ENCODE peak calls at places on chromosome 21, in ten cellular contexts. One of them, this sample, is unnamed.

GRCh38 chr21:16570196-16570595 is 840.4 kb downstream of the USP25 start:
- DNase-seq in body of pancreas: no peak
- DNase-seq in mammary epithelial cell: peak
- DNase-seq in psoas muscle: no peak
- DNase-seq in cardiac fibroblast: peak
- DNase-seq in activated CD8-positive, alpha-beta T cell treated with anti-CD3 and anti-CD28 coated beads for 36 hours: no peak
- DNase-seq in CD4-positive, alpha-beta T cell: no peak
- DNase-seq in BJ: no peak
- DNase-seq in nephron progenitor cell: no peak
- DNase-seq in epithelial cell of esophagus: no peak
- DNase-seq in this sample: no peak

GRCh38 chr21:36584980-36585940 is 105.3 kb upstream of the CLDN14 start:
- DNase-seq in body of pancreas: no peak
- DNase-seq in mammary epithelial cell: no peak
- DNase-seq in psoas muscle: no peak
- DNase-seq in cardiac fibroblast: peak
- DNase-seq in activated CD8-positive, alpha-beta T cell treated with anti-CD3 and anti-CD28 coated beads for 36 hours: peak
- DNase-seq in CD4-positive, alpha-beta T cell: peak
- DNase-seq in BJ: no peak
- DNase-seq in nephron progenitor cell: no peak
- DNase-seq in epithelial cell of esophagus: peak
- DNase-seq in this sample: no peak

GRCh38 chr21:31909153-31909771 is 36.4 kb downstream of the HUNK start:
- DNase-seq in body of pancreas: no peak
- DNase-seq in mammary epithelial cell: no peak
- DNase-seq in psoas muscle: no peak
- DNase-seq in cardiac fibroblast: no peak
- DNase-seq in activated CD8-positive, alpha-beta T cell treated with anti-CD3 and anti-CD28 coated beads for 36 hours: no peak
- DNase-seq in CD4-positive, alpha-beta T cell: no peak
- DNase-seq in BJ: no peak
- DNase-seq in nephron progenitor cell: peak
- DNase-seq in epithelial cell of esophagus: no peak
- DNase-seq in this sample: no peak

GRCh38 chr21:28513450-28513849 is 479.2 kb downstream of the LTN1 start:
- DNase-seq in body of pancreas: no peak
- DNase-seq in mammary epithelial cell: no peak
- DNase-seq in psoas muscle: no peak
- DNase-seq in cardiac fibroblast: no peak
- DNase-seq in activated CD8-positive, alpha-beta T cell treated with anti-CD3 and anti-CD28 coated beads for 36 hours: no peak
- DNase-seq in CD4-positive, alpha-beta T cell: no peak
- DNase-seq in BJ: no peak
- DNase-seq in nephron progenitor cell: no peak
- DNase-seq in epithelial cell of esophagus: no peak
- DNase-seq in this sample: no peak

GRCh38 chr21:31873696-31874599 is 1.1 kb downstream of the HUNK start:
- DNase-seq in body of pancreas: peak
- DNase-seq in mammary epithelial cell: no peak
- DNase-seq in psoas muscle: peak
- DNase-seq in cardiac fibroblast: no peak
- DNase-seq in activated CD8-positive, alpha-beta T cell treated with anti-CD3 and anti-CD28 coated beads for 36 hours: peak
- DNase-seq in CD4-positive, alpha-beta T cell: peak
- DNase-seq in BJ: no peak
- DNase-seq in nephron progenitor cell: peak
- DNase-seq in epithelial cell of esophagus: no peak
- DNase-seq in this sample: peak

GRCh38 chr21:35333831-35334593 is 284.9 kb upstream of the RUNX1 start:
- DNase-seq in body of pancreas: no peak
- DNase-seq in mammary epithelial cell: no peak
- DNase-seq in psoas muscle: no peak
- DNase-seq in cardiac fibroblast: no peak
- DNase-seq in activated CD8-positive, alpha-beta T cell treated with anti-CD3 and anti-CD28 coated beads for 36 hours: no peak
- DNase-seq in CD4-positive, alpha-beta T cell: no peak
- DNase-seq in BJ: no peak
- DNase-seq in nephron progenitor cell: no peak
- DNase-seq in epithelial cell of esophagus: no peak
- DNase-seq in this sample: no peak

GRCh38 chr21:26112127-26112742 is 58.3 kb downstream of the APP start:
- DNase-seq in body of pancreas: no peak
- DNase-seq in mammary epithelial cell: no peak
- DNase-seq in psoas muscle: no peak
- DNase-seq in cardiac fibroblast: peak
- DNase-seq in activated CD8-positive, alpha-beta T cell treated with anti-CD3 and anti-CD28 coated beads for 36 hours: no peak
- DNase-seq in CD4-positive, alpha-beta T cell: no peak
- DNase-seq in BJ: no peak
- DNase-seq in nephron progenitor cell: no peak
- DNase-seq in epithelial cell of esophagus: no peak
- DNase-seq in this sample: no peak

GRCh38 chr21:35573472-35574389 is 486.6 kb downstream of the SETD4 start:
- DNase-seq in body of pancreas: no peak
- DNase-seq in mammary epithelial cell: no peak
- DNase-seq in psoas muscle: no peak
- DNase-seq in cardiac fibroblast: no peak
- DNase-seq in activated CD8-positive, alpha-beta T cell treated with anti-CD3 and anti-CD28 coated beads for 36 hours: no peak
- DNase-seq in CD4-positive, alpha-beta T cell: no peak
- DNase-seq in BJ: no peak
- DNase-seq in nephron progenitor cell: no peak
- DNase-seq in epithelial cell of esophagus: no peak
- DNase-seq in this sample: no peak

GRCh38 chr21:40173833-40174232 is 306.6 kb downstream of the PCP4 start:
- DNase-seq in body of pancreas: no peak
- DNase-seq in mammary epithelial cell: no peak
- DNase-seq in psoas muscle: no peak
- DNase-seq in cardiac fibroblast: no peak
- DNase-seq in activated CD8-positive, alpha-beta T cell treated with anti-CD3 and anti-CD28 coated beads for 36 hours: no peak
- DNase-seq in CD4-positive, alpha-beta T cell: no peak
- DNase-seq in BJ: no peak
- DNase-seq in nephron progenitor cell: no peak
- DNase-seq in epithelial cell of esophagus: no peak
- DNase-seq in this sample: no peak

GRCh38 chr21:42988234-42988965 is 14.0 kb downstream of the PKNOX1 start:
- DNase-seq in body of pancreas: no peak
- DNase-seq in mammary epithelial cell: no peak
- DNase-seq in psoas muscle: no peak
- DNase-seq in cardiac fibroblast: peak
- DNase-seq in activated CD8-positive, alpha-beta T cell treated with anti-CD3 and anti-CD28 coated beads for 36 hours: no peak
- DNase-seq in CD4-positive, alpha-beta T cell: no peak
- DNase-seq in BJ: no peak
- DNase-seq in nephron progenitor cell: peak
- DNase-seq in epithelial cell of esophagus: no peak
- DNase-seq in this sample: no peak

GRCh38 chr21:33817663-33818433 is 97.8 kb downstream of the ATP5PO start:
- DNase-seq in body of pancreas: no peak
- DNase-seq in mammary epithelial cell: no peak
- DNase-seq in psoas muscle: no peak
- DNase-seq in cardiac fibroblast: no peak
- DNase-seq in activated CD8-positive, alpha-beta T cell treated with anti-CD3 and anti-CD28 coated beads for 36 hours: no peak
- DNase-seq in CD4-positive, alpha-beta T cell: no peak
- DNase-seq in BJ: no peak
- DNase-seq in nephron progenitor cell: no peak
- DNase-seq in epithelial cell of esophagus: no peak
- DNase-seq in this sample: no peak
- TF ChIP-seq CTCF in body of pancreas: no peak
- TF ChIP-seq CTCF in mammary epithelial cell: no peak
- TF ChIP-seq CTCF in psoas muscle: no peak
- TF ChIP-seq CTCF in cardiac fibroblast: no peak
- TF ChIP-seq CTCF in activated CD8-positive, alpha-beta T cell treated with anti-CD3 and anti-CD28 coated beads for 36 hours: no peak
- TF ChIP-seq CTCF in CD4-positive, alpha-beta T cell: no peak
- TF ChIP-seq CTCF in BJ: no peak
- TF ChIP-seq CTCF in nephron progenitor cell: no peak
- TF ChIP-seq CTCF in epithelial cell of esophagus: no peak
- TF ChIP-seq CTCF in this sample: no peak

GRCh38 chr21:18950045-18950740 is 546.6 kb upstream of the TMPRSS15 start:
- DNase-seq in body of pancreas: no peak
- DNase-seq in mammary epithelial cell: no peak
- DNase-seq in psoas muscle: no peak
- DNase-seq in cardiac fibroblast: no peak
- DNase-seq in activated CD8-positive, alpha-beta T cell treated with anti-CD3 and anti-CD28 coated beads for 36 hours: no peak
- DNase-seq in CD4-positive, alpha-beta T cell: no peak
- DNase-seq in BJ: no peak
- DNase-seq in nephron progenitor cell: no peak
- DNase-seq in epithelial cell of esophagus: no peak
- DNase-seq in this sample: no peak

GRCh38 chr21:18954415-18954972 is 550.9 kb upstream of the TMPRSS15 start:
- DNase-seq in body of pancreas: no peak
- DNase-seq in mammary epithelial cell: no peak
- DNase-seq in psoas muscle: no peak
- DNase-seq in cardiac fibroblast: no peak
- DNase-seq in activated CD8-positive, alpha-beta T cell treated with anti-CD3 and anti-CD28 coated beads for 36 hours: no peak
- DNase-seq in CD4-positive, alpha-beta T cell: no peak
- DNase-seq in BJ: no peak
- DNase-seq in nephron progenitor cell: no peak
- DNase-seq in epithelial cell of esophagus: no peak
- DNase-seq in this sample: no peak

GRCh38 chr21:18951291-18952038 is 547.9 kb upstream of the TMPRSS15 start:
- DNase-seq in body of pancreas: peak
- DNase-seq in mammary epithelial cell: no peak
- DNase-seq in psoas muscle: no peak
- DNase-seq in cardiac fibroblast: no peak
- DNase-seq in activated CD8-positive, alpha-beta T cell treated with anti-CD3 and anti-CD28 coated beads for 36 hours: peak
- DNase-seq in CD4-positive, alpha-beta T cell: no peak
- DNase-seq in BJ: no peak
- DNase-seq in nephron progenitor cell: peak
- DNase-seq in epithelial cell of esophagus: no peak
- DNase-seq in this sample: no peak
- TF ChIP-seq CTCF in body of pancreas: no peak
- TF ChIP-seq CTCF in mammary epithelial cell: no peak
- TF ChIP-seq CTCF in psoas muscle: no peak
- TF ChIP-seq CTCF in cardiac fibroblast: no peak
- TF ChIP-seq CTCF in activated CD8-positive, alpha-beta T cell treated with anti-CD3 and anti-CD28 coated beads for 36 hours: peak
- TF ChIP-seq CTCF in CD4-positive, alpha-beta T cell: no peak
- TF ChIP-seq CTCF in BJ: no peak
- TF ChIP-seq CTCF in nephron progenitor cell: peak
- TF ChIP-seq CTCF in epithelial cell of esophagus: no peak
- TF ChIP-seq CTCF in this sample: no peak

DNA sequence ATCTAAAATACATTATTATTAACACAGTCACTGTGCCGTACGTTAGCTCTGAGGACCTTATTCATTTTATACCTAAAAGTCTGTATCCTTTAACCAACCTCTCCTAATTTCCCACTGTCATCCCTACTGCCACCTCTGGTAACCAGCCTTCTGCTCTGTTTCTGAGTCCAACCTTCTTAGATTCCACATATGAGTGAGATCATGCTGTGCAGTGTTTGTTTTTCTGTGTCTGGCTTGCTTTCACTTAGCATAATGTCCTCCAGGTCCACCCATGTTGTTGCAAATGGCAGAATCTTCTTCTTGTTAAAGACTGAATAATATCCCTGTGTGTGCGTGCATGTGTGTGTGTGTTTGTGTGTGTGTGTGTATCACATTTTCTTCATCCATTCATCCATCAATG is 64.2 kb downstream of the ETS2 start:
- DNase-seq in body of pancreas: no peak
- DNase-seq in mammary epithelial cell: no peak
- DNase-seq in psoas muscle: no peak
- DNase-seq in cardiac fibroblast: peak
- DNase-seq in activated CD8-positive, alpha-beta T cell treated with anti-CD3 and anti-CD28 coated beads for 36 hours: no peak
- DNase-seq in CD4-positive, alpha-beta T cell: no peak
- DNase-seq in BJ: no peak
- DNase-seq in nephron progenitor cell: no peak
- DNase-seq in epithelial cell of esophagus: peak
- DNase-seq in this sample: no peak
- TF ChIP-seq CTCF in body of pancreas: no peak
- TF ChIP-seq CTCF in mammary epithelial cell: no peak
- TF ChIP-seq CTCF in psoas muscle: no peak
- TF ChIP-seq CTCF in cardiac fibroblast: peak
- TF ChIP-seq CTCF in activated CD8-positive, alpha-beta T cell treated with anti-CD3 and anti-CD28 coated beads for 36 hours: no peak
- TF ChIP-seq CTCF in CD4-positive, alpha-beta T cell: no peak
- TF ChIP-seq CTCF in BJ: peak
- TF ChIP-seq CTCF in nephron progenitor cell: no peak
- TF ChIP-seq CTCF in epithelial cell of esophagus: peak
- TF ChIP-seq CTCF in this sample: no peak

GRCh38 chr21:15240846-15241245 is 176.0 kb upstream of the NRIP1 start:
- DNase-seq in body of pancreas: no peak
- DNase-seq in mammary epithelial cell: no peak
- DNase-seq in psoas muscle: no peak
- DNase-seq in cardiac fibroblast: peak
- DNase-seq in activated CD8-positive, alpha-beta T cell treated with anti-CD3 and anti-CD28 coated beads for 36 hours: no peak
- DNase-seq in CD4-positive, alpha-beta T cell: no peak
- DNase-seq in BJ: no peak
- DNase-seq in nephron progenitor cell: no peak
- DNase-seq in epithelial cell of esophagus: no peak
- DNase-seq in this sample: no peak

GRCh38 chr21:15247613-15248012 is 182.8 kb upstream of the NRIP1 start:
- DNase-seq in body of pancreas: no peak
- DNase-seq in mammary epithelial cell: no peak
- DNase-seq in psoas muscle: no peak
- DNase-seq in cardiac fibroblast: no peak
- DNase-seq in activated CD8-positive, alpha-beta T cell treated with anti-CD3 and anti-CD28 coated beads for 36 hours: no peak
- DNase-seq in CD4-positive, alpha-beta T cell: no peak
- DNase-seq in BJ: no peak
- DNase-seq in nephron progenitor cell: no peak
- DNase-seq in epithelial cell of esophagus: peak
- DNase-seq in this sample: no peak

GRCh38 chr21:15243356-15243755 is 178.6 kb upstream of the NRIP1 start:
- DNase-seq in body of pancreas: no peak
- DNase-seq in mammary epithelial cell: no peak
- DNase-seq in psoas muscle: no peak
- DNase-seq in cardiac fibroblast: no peak
- DNase-seq in activated CD8-positive, alpha-beta T cell treated with anti-CD3 and anti-CD28 coated beads for 36 hours: no peak
- DNase-seq in CD4-positive, alpha-beta T cell: no peak
- DNase-seq in BJ: no peak
- DNase-seq in nephron progenitor cell: no peak
- DNase-seq in epithelial cell of esophagus: no peak
- DNase-seq in this sample: no peak

GRCh38 chr21:15242906-15243305 is 178.1 kb upstream of the NRIP1 start:
- DNase-seq in body of pancreas: no peak
- DNase-seq in mammary epithelial cell: no peak
- DNase-seq in psoas muscle: no peak
- DNase-seq in cardiac fibroblast: no peak
- DNase-seq in activated CD8-positive, alpha-beta T cell treated with anti-CD3 and anti-CD28 coated beads for 36 hours: no peak
- DNase-seq in CD4-positive, alpha-beta T cell: no peak
- DNase-seq in BJ: no peak
- DNase-seq in nephron progenitor cell: no peak
- DNase-seq in epithelial cell of esophagus: no peak
- DNase-seq in this sample: no peak

DNA sequence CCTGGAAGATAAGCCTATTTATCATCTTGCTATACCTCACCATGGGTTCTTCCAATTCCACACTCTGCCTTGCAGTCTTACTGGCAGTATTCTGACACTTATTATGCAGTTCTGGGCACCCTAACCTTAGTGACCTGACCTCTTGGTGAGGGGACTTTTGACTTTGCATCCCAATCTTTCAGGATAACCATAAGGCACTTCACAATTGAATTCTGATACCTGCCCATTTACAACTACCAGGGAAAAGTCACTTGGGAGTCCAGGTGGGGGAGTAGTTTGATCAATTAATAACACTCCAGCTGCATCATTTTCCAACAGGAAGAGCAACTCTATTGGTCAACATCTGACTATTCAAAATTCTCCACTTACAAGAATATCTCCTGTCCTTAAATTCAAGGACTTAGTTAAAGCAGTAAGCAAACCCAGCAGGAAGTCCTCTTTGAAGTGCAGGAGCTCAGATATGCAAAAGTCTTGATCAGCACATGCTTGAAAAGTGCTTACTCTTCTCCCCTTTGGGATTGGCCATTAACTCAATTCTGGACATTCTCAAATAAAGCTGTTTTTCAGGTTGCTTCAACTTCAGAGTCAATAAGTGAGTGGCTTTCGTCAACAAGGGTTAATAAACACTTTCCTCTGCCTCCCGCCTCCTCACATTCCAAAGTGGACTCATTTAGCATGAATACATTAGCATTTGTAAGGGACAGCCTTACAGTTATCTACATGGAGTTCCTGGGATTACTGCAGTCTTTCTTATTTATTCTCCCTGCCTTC is 177.4 kb upstream of the NRIP1 start:
- DNase-seq in body of pancreas: no peak
- DNase-seq in mammary epithelial cell: peak
- DNase-seq in psoas muscle: no peak
- DNase-seq in cardiac fibroblast: no peak
- DNase-seq in activated CD8-positive, alpha-beta T cell treated with anti-CD3 and anti-CD28 coated beads for 36 hours: no peak
- DNase-seq in CD4-positive, alpha-beta T cell: no peak
- DNase-seq in BJ: no peak
- DNase-seq in nephron progenitor cell: no peak
- DNase-seq in epithelial cell of esophagus: peak
- DNase-seq in this sample: no peak
- TF ChIP-seq CTCF in body of pancreas: no peak
- TF ChIP-seq CTCF in mammary epithelial cell: no peak
- TF ChIP-seq CTCF in psoas muscle: no peak
- TF ChIP-seq CTCF in cardiac fibroblast: no peak
- TF ChIP-seq CTCF in activated CD8-positive, alpha-beta T cell treated with anti-CD3 and anti-CD28 coated beads for 36 hours: no peak
- TF ChIP-seq CTCF in CD4-positive, alpha-beta T cell: no peak
- TF ChIP-seq CTCF in BJ: no peak
- TF ChIP-seq CTCF in nephron progenitor cell: no peak
- TF ChIP-seq CTCF in epithelial cell of esophagus: peak
- TF ChIP-seq CTCF in this sample: no peak

This sample was measured in GM13976.